ENCODE peak calls at places on chromosomes 6 and 20, in five cellular contexts. D is fibroblast of mammary gland, R is hepatocyte, O is heart right ventricle, B is upper lobe of left lung. H is an unnamed sample.

GRCh38 chr6:38460216-38460615 is 179.5 kb downstream of the BTBD9 start:
- DNase-seq in R (no peak), O (no peak), B (no peak), D (peak), H (peak)

GRCh38 chr6:50116797-50117542 is 67.2 kb upstream of the DEFB112 start:
- DNase-seq in O (no peak), D (no peak), B (no peak), R (no peak), H (no peak)

GRCh38 chr6:6843057-6843627 is 254.6 kb downstream of the LY86 start:
- DNase-seq in B (no peak), R (peak), O (no peak), D (peak), H (peak)

GRCh38 chr6:53822355-53823115 is 27.7 kb downstream of the LRRC1 start:
- DNase-seq in D (no peak), B (no peak), O (no peak), R (no peak), H (no peak)

GRCh38 chr20:1629321-1629720 is 9.5 kb upstream of the SIRPB1 start:
- DNase-seq in R (no peak), O (no peak), D (no peak), B (no peak), H (no peak)

GRCh38 chr20:59671661-59672471 is 67.5 kb downstream of the PHACTR3 start:
- DNase-seq in R (no peak), O (no peak), D (no peak), B (no peak), H (no peak)

GRCh38 chr20:60921021-60921622 is 330.9 kb upstream of the CDH4 start:
- DNase-seq in D (no peak), O (peak), B (no peak), R (peak), H (no peak)

GRCh38 chr6:156789081-156789943 is 12.1 kb downstream of the ARID1B start:
- DNase-seq in R (no peak), D (no peak), B (no peak), O (no peak), H (no peak)

GRCh38 chr6:4703367-4703766 is 72.8 kb upstream of the CDYL start:
- DNase-seq in R (no peak), D (peak), O (no peak), B (no peak), H (no peak)
- H3K4me3 ChIP-seq in R (no peak), D (no peak), O (no peak), B (no peak), H (no peak)

GRCh38 chr6:4351857-4352669 is 216.7 kb upstream of the ECI2 start:
- DNase-seq in D (peak), R (peak), O (peak), B (no peak), H (peak)
- TF ChIP-seq CTCF in D (peak), R (no peak), O (no peak), B (no peak), H (no peak)

DNA sequence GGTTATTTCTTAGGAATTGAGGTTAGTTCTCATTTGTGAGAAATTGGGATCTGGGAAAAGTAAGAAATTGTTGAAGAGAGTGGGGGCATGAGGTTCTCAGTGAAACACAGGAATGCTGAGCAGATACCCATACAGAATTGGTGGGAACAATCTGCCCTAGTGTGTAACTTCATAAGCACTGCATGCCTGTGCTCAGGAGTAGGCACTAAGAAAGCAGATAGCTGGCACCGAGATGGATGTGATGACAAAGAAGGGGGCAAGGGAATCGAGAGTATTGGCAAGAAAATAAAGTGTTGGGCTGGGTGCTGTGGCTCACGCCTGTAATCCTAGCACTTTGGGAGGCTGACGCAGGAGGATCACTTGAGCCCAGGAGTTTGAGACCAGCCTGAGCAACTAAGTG is 4.0 kb downstream of the SLC17A5 start:
- DNase-seq in O (no peak), B (no peak), D (no peak), R (no peak), H (no peak)
- H3K4me3 ChIP-seq in O (no peak), B (no peak), D (no peak), R (no peak), H (no peak)

DNA sequence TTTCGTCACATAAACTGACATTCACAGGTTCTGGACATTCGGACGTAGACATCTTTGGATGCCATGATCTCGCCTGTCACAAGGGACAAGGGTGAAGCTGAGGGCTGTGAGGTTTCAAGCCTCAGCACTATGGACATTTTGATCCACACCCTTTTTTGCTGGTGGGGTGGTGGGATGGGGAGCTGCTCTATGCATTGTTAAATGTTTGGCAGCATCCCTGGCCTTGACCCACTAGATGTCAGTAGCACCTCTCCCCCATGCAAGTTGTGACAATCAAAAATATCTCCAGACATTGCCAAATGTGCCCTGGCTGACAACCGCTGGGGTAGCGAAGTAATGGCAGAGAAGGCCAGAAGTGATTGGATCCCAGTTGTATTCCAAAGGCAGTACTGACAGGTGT is 229.4 kb downstream of the TSHZ2 start:
- DNase-seq in O (no peak), R (no peak), B (no peak), D (no peak), H (no peak)
- TF ChIP-seq CTCF in O (no peak), R (no peak), B (no peak), D (no peak), H (no peak)

GRCh38 chr6:17210683-17211082 is 70.5 kb upstream of the RBM24 start:
- DNase-seq in R (no peak), O (no peak), D (no peak), B (no peak), H (no peak)

GRCh38 chr6:17214106-17214505 is 67.1 kb upstream of the RBM24 start:
- DNase-seq in R (no peak), B (no peak), O (no peak), D (no peak), H (no peak)

GRCh38 chr6:17207281-17207680 is 73.9 kb upstream of the RBM24 start:
- DNase-seq in R (no peak), B (no peak), D (no peak), O (no peak), H (no peak)

GRCh38 chr6:17212541-17213371 is 68.4 kb upstream of the RBM24 start:
- DNase-seq in O (peak), D (no peak), B (no peak), R (peak), H (no peak)

DNA sequence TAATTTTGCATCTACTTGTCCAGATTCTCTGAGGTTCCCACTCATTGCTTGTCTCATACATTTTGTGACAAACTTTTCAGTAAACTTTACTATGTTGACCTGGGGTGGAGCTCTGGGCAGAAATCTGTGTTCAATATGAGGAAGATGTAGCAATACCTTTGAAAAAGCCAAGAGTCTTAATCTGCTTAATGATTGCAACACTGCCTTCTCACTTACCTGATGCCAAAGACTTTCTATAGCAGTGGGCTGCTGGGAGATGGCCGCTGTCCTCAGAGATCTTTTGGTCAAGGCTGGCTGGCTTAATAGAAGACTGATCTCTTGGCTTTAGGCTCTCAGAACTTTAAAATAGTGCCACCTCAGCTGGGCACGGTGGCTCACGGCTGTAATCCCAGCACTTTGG is 70.1 kb upstream of the RBM24 start:
- DNase-seq in R (no peak), B (no peak), D (no peak), O (no peak), H (no peak)
- H3K4me3 ChIP-seq in R (no peak), B (no peak), D (no peak), O (no peak), H (no peak)

GRCh38 chr6:15389079-15389758 is 143.3 kb downstream of the JARID2 start:
- DNase-seq in B (peak), D (peak), R (no peak), O (no peak), H (no peak)

GRCh38 chr6:15387118-15387517 is 141.2 kb downstream of the JARID2 start:
- DNase-seq in D (peak), B (no peak), O (no peak), R (no peak), H (no peak)

GRCh38 chr6:15392182-15392581 is 146.3 kb downstream of the JARID2 start:
- DNase-seq in D (no peak), B (no peak), O (no peak), R (no peak), H (no peak)

GRCh38 chr6:15391500-15391899 is 145.6 kb downstream of the JARID2 start:
- DNase-seq in D (no peak), R (no peak), B (no peak), O (no peak), H (peak)

GRCh38 chr6:15389759-15390723 is 144.2 kb downstream of the JARID2 start:
- DNase-seq in O (no peak), B (no peak), R (peak), D (peak), H (no peak)
- TF ChIP-seq CTCF in O (peak), B (peak), R (peak), D (peak), H (peak)